ENCODE peak calls at places on chromosomes 5 and 9, in eight cellular contexts. E is pancreas, Y is spleen, K is PC-9, H is A549, V is K562, W is body of pancreas, R is fibroblast of lung. T is an unnamed sample.

GRCh38 chr5:136458481-136458880 is 93.1 kb upstream of the TRPC7 start:
- DNase-seq in V (no peak), W (peak), R (no peak), H (no peak), Y (no peak), K (no peak), E (peak), T (no peak)

GRCh38 chr9:78097541-78097940 is 65.9 kb upstream of the GNAQ start:
- DNase-seq in W (peak), K (no peak), V (no peak), Y (no peak), H (no peak), E (no peak), R (peak), T (no peak)

GRCh38 chr9:84513981-84514380 is 155.5 kb upstream of the NTRK2 start:
- DNase-seq in W (no peak), E (no peak), K (no peak), V (no peak), R (no peak), H (no peak), Y (no peak), T (no peak)

GRCh38 chr5:96733771-96734498 is 71.8 kb downstream of the CAST start:
- DNase-seq in W (no peak), Y (no peak), K (peak), V (peak), R (peak), H (no peak), E (no peak), T (no peak)

GRCh38 chr9:89929721-89930480 is 325.1 kb downstream of the GADD45G start:
- DNase-seq in R (peak), E (no peak), K (no peak), Y (no peak), W (peak), H (no peak), V (no peak), T (no peak)

GRCh38 chr5:133664422-133664821 is 52.1 kb upstream of the FSTL4 start:
- DNase-seq in Y (no peak), W (no peak), V (no peak), E (no peak), H (peak), R (peak), K (no peak), T (no peak)

GRCh38 chr5:135056316-135057030 is 22.4 kb upstream of the PITX1 start:
- DNase-seq in Y (no peak), K (no peak), V (no peak), R (no peak), H (no peak), W (no peak), E (no peak), T (no peak)

GRCh38 chr9:34980181-34980761 is 9.3 kb upstream of the DNAJB5 start:
- DNase-seq in Y (no peak), K (no peak), V (no peak), R (no peak), W (no peak), H (no peak), E (no peak), T (no peak)

GRCh38 chr9:111937781-111938426 is 41.3 kb downstream of the UGCG start:
- DNase-seq in E (no peak), H (no peak), W (peak), V (peak), R (peak), K (no peak), Y (peak), T (peak)

GRCh38 chr5:133882801-133883200 is 85.6 kb downstream of the C5orf15 start:
- DNase-seq in H (no peak), Y (no peak), W (no peak), V (no peak), E (no peak), K (no peak), R (no peak), T (no peak)

GRCh38 chr5:181056431-181056830 is 16.4 kb downstream of the BTNL9 start:
- DNase-seq in R (no peak), K (no peak), H (no peak), Y (no peak), W (no peak), V (no peak), E (no peak), T (no peak)

GRCh38 chr5:135645336-135645735 is 66.5 kb upstream of the CXCL14 start:
- DNase-seq in Y (no peak), W (no peak), E (no peak), R (no peak), K (no peak), H (no peak), V (no peak), T (no peak)

GRCh38 chr9:129140397-129141065 is 29.3 kb downstream of the PTPA start:
- DNase-seq in V (peak), Y (peak), W (peak), H (no peak), R (peak), E (peak), K (peak), T (no peak)

GRCh38 chr9:82498918-82499317 is 510.3 kb downstream of the SPATA31D1 start:
- DNase-seq in W (no peak), K (no peak), H (no peak), V (no peak), R (no peak), Y (no peak), E (no peak), T (no peak)

GRCh38 chr9:131095666-131096489 is 453 bp upstream of the AIF1L start:
- DNase-seq in H (peak), E (no peak), R (peak), V (peak), K (no peak), W (no peak), Y (no peak), T (no peak)

GRCh38 chr5:2201011-2201410 is 318.3 kb upstream of the IRX4 start:
- DNase-seq in K (no peak), W (no peak), E (no peak), V (no peak), H (no peak), R (no peak), Y (peak), T (no peak)

GRCh38 chr5:98296426-98296825 is 477.0 kb upstream of the RGMB start:
- DNase-seq in H (no peak), Y (no peak), R (peak), E (no peak), K (no peak), V (no peak), W (no peak), T (no peak)

GRCh38 chr5:175685701-175686350 is 28.0 kb downstream of the HRH2 start:
- DNase-seq in R (no peak), Y (peak), K (no peak), W (no peak), H (no peak), E (no peak), V (no peak), T (no peak)

GRCh38 chr5:75185763-75186162 is 50.9 kb downstream of the ANKRD31 start:
- DNase-seq in E (no peak), R (no peak), V (no peak), Y (no peak), H (no peak), W (no peak), K (no peak), T (no peak)

GRCh38 chr9:87862536-87863268 is 20.0 kb upstream of the SPATA31E1 start:
- DNase-seq in W (no peak), E (no peak), V (no peak), Y (no peak), K (peak), R (peak), H (peak), T (no peak)

GRCh38 chr5:159316519-159317383 is 13.5 kb downstream of the IL12B start:
- DNase-seq in E (no peak), V (peak), W (peak), H (peak), K (peak), R (peak), Y (no peak), T (peak)

GRCh38 chr5:147393866-147394265 is 116.0 kb downstream of the DPYSL3 start:
- DNase-seq in V (peak), K (no peak), Y (no peak), R (no peak), W (no peak), E (no peak), H (no peak), T (no peak)

GRCh38 chr5:82004511-82004910 is 32.7 kb downstream of the ATG10 start:
- DNase-seq in V (peak), W (no peak), E (no peak), R (peak), K (no peak), H (no peak), Y (no peak), T (no peak)

GRCh38 chr5:112921031-112921832 is 795 bp downstream of the REEP5 start:
- DNase-seq in V (peak), R (peak), Y (peak), E (peak), K (peak), H (peak), W (peak), T (peak)

GRCh38 chr5:61638476-61638875 is 306.4 kb downstream of the ZSWIM6 start:
- DNase-seq in V (no peak), R (no peak), W (no peak), Y (no peak), K (no peak), E (no peak), H (no peak), T (no peak)

GRCh38 chr5:126755593-126755992 is 21.3 kb upstream of the LMNB1 start:
- DNase-seq in V (no peak), K (no peak), Y (no peak), H (no peak), E (no peak), R (no peak), W (no peak), T (no peak)

GRCh38 chr5:158326241-158326640 is 467.3 kb upstream of the CLINT1 start:
- DNase-seq in V (no peak), Y (no peak), W (no peak), K (no peak), H (no peak), E (no peak), R (no peak), T (no peak)

GRCh38 chr9:84436386-84437114 is 96.0 kb upstream of the SLC28A3 start:
- DNase-seq in Y (no peak), R (no peak), E (no peak), H (no peak), V (no peak), W (no peak), K (no peak), T (no peak)

GRCh38 chr5:77935516-77936364 is 159.6 kb upstream of the TBCA start:
- DNase-seq in V (no peak), Y (no peak), R (peak), K (no peak), H (no peak), E (no peak), W (peak), T (peak)

GRCh38 chr5:10902145-10902544 is 141.1 kb upstream of the DAP start:
- DNase-seq in E (no peak), W (no peak), H (no peak), V (no peak), Y (no peak), R (peak), K (no peak), T (no peak)

GRCh38 chr9:99127372-99128132 is 22.6 kb downstream of the TGFBR1 start:
- DNase-seq in H (no peak), Y (no peak), V (no peak), R (peak), W (no peak), E (no peak), K (no peak), T (no peak)

GRCh38 chr9:79565245-79565644 is 6.5 kb upstream of the TLE4 start:
- DNase-seq in H (no peak), V (no peak), W (no peak), R (no peak), Y (no peak), K (no peak), E (no peak), T (no peak)

GRCh38 chr5:154223320-154223719 is 32.8 kb downstream of the GALNT10 start:
- DNase-seq in E (no peak), R (no peak), Y (no peak), W (no peak), H (no peak), V (no peak), K (peak), T (no peak)

GRCh38 chr5:37495668-37496067 is 116.5 kb downstream of the WDR70 start:
- DNase-seq in K (no peak), H (no peak), R (peak), Y (no peak), E (no peak), W (no peak), V (no peak), T (no peak)

GRCh38 chr5:124090115-124090514 is 578.1 kb downstream of the CSNK1G3 start:
- DNase-seq in E (no peak), Y (no peak), R (no peak), V (no peak), K (no peak), W (no peak), H (no peak), T (no peak)

DNA sequence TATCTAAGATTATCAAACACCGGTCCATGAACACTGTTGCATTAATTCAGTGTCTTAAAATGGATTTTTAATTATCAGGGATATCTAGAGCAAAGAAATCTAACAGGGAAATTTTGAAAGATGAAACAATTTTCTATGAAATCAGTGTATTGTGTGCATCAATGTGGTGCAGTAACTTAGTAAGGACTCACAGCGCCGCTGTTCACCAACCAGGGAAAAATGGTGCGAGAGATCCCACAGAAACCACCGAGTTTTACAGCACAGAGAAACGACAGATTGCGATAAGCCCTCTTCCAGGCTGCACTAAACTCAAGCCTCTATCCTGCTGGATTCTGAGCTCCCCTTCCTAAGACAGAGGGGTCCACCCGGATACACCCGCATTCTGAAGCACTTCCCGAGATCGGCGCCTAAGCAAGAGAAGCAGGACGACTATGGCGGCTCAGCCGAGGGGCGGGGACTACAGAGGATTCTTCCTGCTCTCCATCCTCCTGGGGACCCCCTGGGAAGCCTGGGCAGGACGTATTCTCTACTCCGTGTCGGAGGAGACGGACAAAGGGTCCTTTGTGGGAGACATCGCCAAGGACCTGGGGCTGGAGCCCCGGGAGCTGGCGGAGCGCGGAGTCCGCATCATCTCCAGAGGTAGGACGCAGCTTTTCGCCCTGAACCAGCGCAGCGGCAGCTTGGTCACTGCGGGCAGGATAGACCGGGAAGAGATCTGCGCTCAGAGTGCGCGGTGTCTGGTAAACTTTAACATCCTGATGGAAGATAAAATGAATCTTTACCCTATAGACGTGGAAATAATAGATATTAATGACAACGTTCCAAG is at the start of gene PCDHGA7:
- DNase-seq in K (no peak), Y (no peak), R (peak), E (no peak), W (no peak), V (peak), H (peak), T (no peak)
- TF ChIP-seq CTCF in K (no peak), Y (no peak), R (peak), E (no peak), W (peak), V (peak), H (peak), T (no peak)

GRCh38 chr5:34930870-34931269 is 1.5 kb downstream of the DNAJC21 start:
- DNase-seq in H (no peak), W (no peak), E (no peak), R (peak), K (no peak), V (no peak), Y (no peak), T (no peak)
- H3K27ac ChIP-seq in H (peak), W (no peak), E (no peak), R (peak), K (peak), V (peak), Y (no peak), T (no peak)

GRCh38 chr9:26946753-26947727 is at the start of gene PLAA:
- DNase-seq in V (peak), K (peak), E (peak), W (peak), Y (peak), R (peak), H (peak), T (peak)
- TF ChIP-seq CTCF in V (no peak), K (no peak), E (no peak), W (peak), Y (peak), R (no peak), H (no peak), T (no peak)

GRCh38 chr9:134486127-134486995 is 155.2 kb upstream of the COL5A1 start:
- DNase-seq in E (no peak), W (no peak), Y (peak), K (no peak), V (no peak), R (no peak), H (no peak), T (no peak)
- H3K27ac ChIP-seq in E (no peak), W (no peak), Y (no peak), K (no peak), V (no peak), R (no peak), H (no peak), T (no peak)

DNA sequence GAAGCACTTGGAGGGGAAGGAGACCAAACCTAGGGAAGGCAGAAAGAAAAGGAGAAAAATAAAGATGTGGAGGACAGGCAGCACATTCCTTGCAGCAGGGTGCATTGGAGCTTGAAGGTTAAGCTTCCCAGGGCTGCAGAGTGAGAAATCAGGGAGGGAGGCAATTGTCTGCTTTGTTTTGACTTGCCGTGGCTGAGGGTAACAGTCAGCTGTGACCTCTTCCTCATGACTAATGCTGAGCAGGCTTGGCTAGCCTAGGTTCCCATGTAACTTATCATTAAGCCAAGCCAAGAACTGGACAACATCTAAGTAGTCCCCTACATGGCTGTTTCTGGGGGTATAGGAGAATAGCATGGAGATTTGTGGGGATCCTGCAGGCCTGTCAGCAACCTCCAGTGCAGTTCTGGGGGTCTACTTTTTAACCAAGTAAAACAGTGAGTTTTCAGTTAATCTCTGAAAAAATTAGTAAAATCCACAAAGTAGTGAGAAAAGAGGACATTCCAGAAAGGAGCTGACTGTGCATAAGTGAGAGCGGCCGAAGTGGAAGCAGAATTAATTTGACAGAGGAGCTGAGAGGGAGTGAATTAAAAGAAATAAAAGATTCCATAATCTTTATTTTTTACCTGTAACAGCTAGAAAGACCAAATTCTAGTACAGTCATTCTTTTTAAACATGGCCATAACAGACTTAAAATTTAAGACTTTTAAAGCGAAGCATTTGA is 149.0 kb downstream of the SGCD start:
- DNase-seq in R (peak), K (no peak), H (peak), Y (no peak), W (peak), E (no peak), V (no peak), T (no peak)
- TF ChIP-seq CTCF in R (peak), K (no peak), H (no peak), Y (no peak), W (no peak), E (no peak), V (no peak), T (no peak)

GRCh38 chr5:172565931-172566665 is 75.0 kb upstream of the NEURL1B start:
- DNase-seq in K (no peak), H (no peak), W (no peak), Y (no peak), V (no peak), R (no peak), E (no peak), T (no peak)
- H3K27ac ChIP-seq in K (no peak), H (no peak), W (no peak), Y (no peak), V (no peak), R (no peak), E (no peak), T (no peak)

GRCh38 chr5:171438753-171439152 is 19.3 kb downstream of the FGF18 start:
- DNase-seq in H (no peak), K (no peak), V (no peak), W (no peak), R (no peak), Y (no peak), E (no peak), T (no peak)

GRCh38 chr5:171435908-171436307 is 16.5 kb downstream of the FGF18 start:
- DNase-seq in E (no peak), K (no peak), H (no peak), R (no peak), Y (peak), V (no peak), W (no peak), T (no peak)

GRCh38 chr5:171434874-171435273 is 15.4 kb downstream of the FGF18 start:
- DNase-seq in W (no peak), V (no peak), E (no peak), K (no peak), Y (no peak), R (no peak), H (no peak), T (no peak)

GRCh38 chr5:171436804-171437285 is 17.4 kb downstream of the FGF18 start:
- DNase-seq in W (peak), Y (peak), E (peak), V (no peak), H (no peak), R (no peak), K (no peak), T (no peak)

GRCh38 chr5:171437286-171437821 is 17.9 kb downstream of the FGF18 start:
- DNase-seq in R (no peak), W (peak), H (no peak), V (no peak), K (no peak), Y (no peak), E (peak), T (no peak)
- TF ChIP-seq CTCF in R (no peak), W (peak), H (no peak), V (no peak), K (no peak), Y (no peak), E (no peak), T (no peak)

DNA sequence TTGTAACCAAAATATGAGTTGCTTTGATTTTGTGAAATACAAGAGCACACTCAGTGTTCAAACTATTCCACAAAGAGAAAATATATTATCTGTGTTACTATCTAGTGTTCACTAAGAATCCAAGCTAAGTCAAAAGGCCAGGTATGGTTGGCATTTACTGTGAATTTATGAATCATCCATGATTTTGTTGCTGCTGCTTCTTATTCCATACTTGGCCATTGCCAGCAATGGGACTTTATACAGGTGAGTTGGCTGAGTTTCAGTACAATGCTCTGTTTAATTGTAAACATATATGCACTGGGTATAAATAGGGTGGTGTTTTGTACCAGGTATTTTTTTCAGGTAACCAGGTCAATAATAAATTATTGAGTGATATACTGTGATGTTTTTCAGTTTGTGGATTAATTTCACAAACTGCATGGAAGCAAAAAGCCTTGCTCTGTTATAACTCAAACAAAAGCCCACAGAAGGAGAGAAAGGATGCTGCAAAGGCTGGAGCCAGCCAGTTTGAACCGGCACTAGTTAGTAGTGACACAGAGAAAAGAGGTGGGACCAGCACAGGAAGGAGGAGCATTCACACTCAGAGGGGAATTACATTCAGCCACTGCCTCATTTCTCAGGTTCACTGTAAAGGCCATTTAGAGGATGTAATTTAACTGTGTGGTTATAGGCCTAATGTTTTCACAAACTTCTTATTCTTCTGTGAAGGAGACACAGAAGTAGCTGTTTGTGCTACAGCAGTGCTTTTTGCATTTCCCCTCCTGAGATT is 381.8 kb downstream of the ADGRV1 start:
- DNase-seq in H (no peak), R (peak), E (no peak), V (peak), W (peak), Y (no peak), K (no peak), T (peak)
- H3K27ac ChIP-seq in H (peak), R (no peak), E (no peak), V (no peak), W (no peak), Y (no peak), K (no peak), T (no peak)